ENCODE peak calls at places on chromosomes 4 and X, in six cellular contexts. W, N, S, Z, L and Q are unnamed samples.

GRCh38 chr4:37662306-37662705 is 23.9 kb downstream of the RELL1 start:
- DNase-seq in W (no peak), N (no peak), S (no peak), Z (no peak), L (no peak), Q (no peak)

GRCh38 chr4:8739820-8740665 is 131.6 kb downstream of the HMX1 start:
- DNase-seq in W (no peak), N (peak), S (no peak), Z (no peak), L (no peak), Q (no peak)

GRCh38 chrX:109826954-109827708 is 94.1 kb upstream of the ACSL4 start:
- DNase-seq in W (no peak), N (no peak), S (no peak), Z (no peak), L (peak), Q (no peak)

GRCh38 chr4:101171747-101172146 is 175.6 kb downstream of the PPP3CA start:
- DNase-seq in W (no peak), N (no peak), S (no peak), Z (no peak), L (peak), Q (no peak)

GRCh38 chr4:168856312-168856711 is 153.7 kb downstream of the CBR4 start:
- DNase-seq in W (no peak), N (no peak), S (no peak), Z (no peak), L (peak), Q (no peak)

GRCh38 chr4:98300706-98301105 is 39.5 kb downstream of the RAP1GDS1 start:
- DNase-seq in W (no peak), N (no peak), S (no peak), Z (no peak), L (no peak), Q (no peak)

GRCh38 chrX:19902110-19902509 is 14.7 kb upstream of the SH3KBP1 start:
- DNase-seq in W (no peak), N (no peak), S (no peak), Z (no peak), L (no peak), Q (no peak)

GRCh38 chr4:58456727-58457384 is 1346.7 kb upstream of the IGFBP7 start:
- DNase-seq in W (no peak), N (peak), S (no peak), Z (no peak), L (no peak), Q (no peak)

GRCh38 chr4:25925486-25926201 is 11.6 kb downstream of the SMIM20 start:
- DNase-seq in W (peak), N (no peak), S (no peak), Z (no peak), L (peak), Q (peak)

GRCh38 chr4:78656968-78657445 is 105.4 kb downstream of the ANXA3 start:
- DNase-seq in W (peak), N (no peak), S (no peak), Z (peak), L (no peak), Q (no peak)

GRCh38 chr4:100907465-100908454 is 389.9 kb upstream of the EMCN start:
- DNase-seq in W (no peak), N (no peak), S (no peak), Z (no peak), L (peak), Q (no peak)

GRCh38 chrX:139121616-139122286 is 408.8 kb upstream of the F9 start:
- DNase-seq in W (no peak), N (no peak), S (no peak), Z (no peak), L (no peak), Q (no peak)

GRCh38 chr4:66465111-66465510 is 794.8 kb upstream of the EPHA5 start:
- DNase-seq in W (no peak), N (no peak), S (no peak), Z (no peak), L (no peak), Q (no peak)

GRCh38 chrX:68833855-68834331 is 5.1 kb downstream of the EFNB1 start:
- DNase-seq in W (peak), N (no peak), S (no peak), Z (no peak), L (no peak), Q (no peak)

GRCh38 chr4:169106696-169107229 is 96.7 kb upstream of the CBR4 start:
- DNase-seq in W (no peak), N (peak), S (no peak), Z (no peak), L (no peak), Q (no peak)

GRCh38 chrX:145936769-145937168 is 119.1 kb downstream of the SLITRK2 start:
- DNase-seq in W (no peak), N (no peak), S (no peak), Z (no peak), L (no peak), Q (no peak)

GRCh38 chrX:56764975-56765791 is 36.1 kb downstream of the NBDY start:
- DNase-seq in W (no peak), N (no peak), S (peak), Z (peak), L (no peak), Q (no peak)

GRCh38 chrX:23902419-23902818 is 5.3 kb downstream of the APOO start:
- DNase-seq in W (no peak), N (no peak), S (no peak), Z (peak), L (peak), Q (no peak)
- H3K27ac ChIP-seq in W (no peak), N (no peak), S (no peak), Z (no peak), L (no peak), Q (peak)

GRCh38 chr4:142267101-142267500 is 579.0 kb downstream of the INPP4B start:
- DNase-seq in W (no peak), N (no peak), S (no peak), Z (no peak), L (no peak), Q (no peak)

GRCh38 chr4:142264961-142265360 is 581.1 kb downstream of the INPP4B start:
- DNase-seq in W (no peak), N (no peak), S (no peak), Z (no peak), L (peak), Q (no peak)

GRCh38 chr4:142262956-142263355 is 583.1 kb downstream of the INPP4B start:
- DNase-seq in W (no peak), N (no peak), S (no peak), Z (no peak), L (no peak), Q (no peak)

GRCh38 chr4:142265946-142266345 is 580.2 kb downstream of the INPP4B start:
- DNase-seq in W (no peak), N (no peak), S (no peak), Z (no peak), L (no peak), Q (no peak)

GRCh38 chr4:142265536-142265935 is 580.6 kb downstream of the INPP4B start:
- DNase-seq in W (no peak), N (no peak), S (no peak), Z (no peak), L (peak), Q (no peak)
- H3K27ac ChIP-seq in W (no peak), N (peak), S (no peak), Z (no peak), L (peak), Q (no peak)

GRCh38 chrX:26915064-26915463 is 548.1 kb downstream of the PPP4R3C start:
- DNase-seq in W (no peak), N (no peak), S (no peak), Z (no peak), L (no peak), Q (no peak)
- H3K27ac ChIP-seq in W (no peak), N (no peak), S (no peak), Z (no peak), L (no peak), Q (no peak)

GRCh38 chr4:163372035-163372434 is 28.3 kb downstream of the NPY5R start:
- DNase-seq in W (no peak), N (peak), S (no peak), Z (no peak), L (no peak), Q (no peak)
- H3K27ac ChIP-seq in W (no peak), N (no peak), S (no peak), Z (no peak), L (no peak), Q (no peak)

DNA sequence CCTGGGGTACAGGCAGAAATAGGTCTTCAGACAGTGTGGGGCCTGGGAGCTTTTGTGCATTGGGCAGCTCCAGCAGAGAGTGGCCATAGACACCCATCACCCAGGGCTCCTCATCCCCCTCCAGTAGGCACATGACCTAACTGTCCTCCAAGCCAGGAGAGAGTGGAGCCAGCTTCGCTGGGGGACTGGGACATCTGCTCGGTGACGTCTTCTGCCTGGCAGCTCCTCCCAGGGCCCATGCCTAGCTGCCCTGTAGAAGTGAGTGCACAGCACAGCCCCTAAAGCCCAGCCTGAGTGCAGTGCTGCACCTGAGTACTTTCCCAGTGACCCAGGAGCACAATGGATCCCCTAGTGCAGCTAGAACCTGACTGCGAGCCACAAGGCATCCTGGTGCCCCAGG is 279.7 kb upstream of the SLC7A11 start:
- DNase-seq in W (no peak), N (no peak), S (no peak), Z (no peak), L (no peak), Q (no peak)
- H3K27ac ChIP-seq in W (no peak), N (no peak), S (no peak), Z (no peak), L (no peak), Q (no peak)

GRCh38 chr4:1767770-1768366 is 25.2 kb upstream of the FGFR3 start:
- DNase-seq in W (peak), N (no peak), S (no peak), Z (no peak), L (peak), Q (no peak)
- H3K27ac ChIP-seq in W (no peak), N (peak), S (no peak), Z (no peak), L (no peak), Q (no peak)